ENCODE peak calls at places on chromosomes 2 and 18, in nine cellular contexts. K, R, P, W, T, C, B, X and I are unnamed samples.

GRCh38 chr18:31042391-31043181 is at the start of gene DSC3:
- DNase-seq in W (peak), B (peak), C (peak), K (peak), X (peak), P (peak), T (peak), R (no peak), I (peak)

GRCh38 chr2:174759381-174760064 is 4.7 kb downstream of the CHRNA1 start:
- DNase-seq in T (no peak), X (no peak), B (peak), K (no peak), P (no peak), R (no peak), C (no peak), W (peak), I (no peak)

GRCh38 chr2:215749092-215749957 is 264.0 kb downstream of the MREG start:
- DNase-seq in P (peak), R (no peak), X (peak), C (no peak), K (no peak), T (peak), B (peak), W (peak), I (no peak)

GRCh38 chr2:130346041-130346740 is 3.5 kb downstream of the IMP4 start:
- DNase-seq in K (no peak), T (no peak), P (no peak), W (no peak), C (no peak), B (no peak), R (no peak), X (no peak), I (no peak)

GRCh38 chr2:132811148-132811915 is 141.3 kb upstream of the LYPD1 start:
- DNase-seq in B (no peak), T (no peak), X (no peak), R (no peak), K (no peak), C (no peak), W (no peak), P (no peak), I (no peak)

GRCh38 chr2:75162897-75163296 is 36.4 kb downstream of the TACR1 start:
- DNase-seq in C (no peak), K (no peak), R (no peak), W (no peak), B (no peak), T (no peak), X (no peak), P (no peak), I (no peak)

GRCh38 chr2:100365434-100365833 is 43.1 kb upstream of the LONRF2 start:
- DNase-seq in X (no peak), C (no peak), B (peak), T (peak), W (no peak), R (peak), K (no peak), P (peak), I (peak)

GRCh38 chr2:212914392-212914791 is 237.0 kb downstream of the IKZF2 start:
- DNase-seq in W (no peak), C (no peak), P (peak), T (no peak), K (no peak), X (no peak), R (no peak), B (no peak), I (no peak)

GRCh38 chr2:10590742-10591141 is 99.0 kb downstream of the NOL10 start:
- DNase-seq in C (no peak), P (no peak), T (no peak), K (no peak), W (no peak), B (peak), R (no peak), X (no peak), I (no peak)

GRCh38 chr2:25375371-25375988 is 33.8 kb upstream of the DNMT3A start:
- DNase-seq in B (no peak), C (no peak), P (no peak), K (no peak), W (no peak), T (no peak), X (no peak), R (no peak), I (no peak)

GRCh38 chr2:201344663-201345366 is 12.3 kb downstream of the FLACC1 start:
- DNase-seq in T (no peak), B (no peak), K (no peak), P (peak), X (no peak), W (no peak), R (no peak), C (no peak), I (peak)

GRCh38 chr2:126657146-126657635 is 1.2 kb downstream of the GYPC start:
- DNase-seq in T (peak), C (no peak), P (peak), X (no peak), B (peak), W (peak), R (peak), K (no peak), I (no peak)

GRCh38 chr18:30634249-30634648 is 408.3 kb downstream of the DSC3 start:
- DNase-seq in P (no peak), X (no peak), C (no peak), K (no peak), T (no peak), R (no peak), B (no peak), W (no peak), I (no peak)

GRCh38 chr18:73520229-73520628 is 627.4 kb downstream of the FBXO15 start:
- DNase-seq in B (peak), R (no peak), T (peak), K (no peak), P (no peak), X (no peak), W (no peak), C (peak), I (no peak)
- TF ChIP-seq CTCF in B (peak), R (peak), T (peak), K (no peak), P (peak), X (peak), W (no peak), C (peak), I (no peak)

GRCh38 chr18:33757037-33757436 is 179.0 kb downstream of the ASXL3 start:
- DNase-seq in R (no peak), B (no peak), C (no peak), X (no peak), W (no peak), P (no peak), T (peak), K (no peak), I (no peak)

GRCh38 chr18:33755918-33756590 is 178.0 kb downstream of the ASXL3 start:
- DNase-seq in T (peak), R (peak), C (no peak), B (peak), X (no peak), K (no peak), P (peak), W (no peak), I (peak)

DNA sequence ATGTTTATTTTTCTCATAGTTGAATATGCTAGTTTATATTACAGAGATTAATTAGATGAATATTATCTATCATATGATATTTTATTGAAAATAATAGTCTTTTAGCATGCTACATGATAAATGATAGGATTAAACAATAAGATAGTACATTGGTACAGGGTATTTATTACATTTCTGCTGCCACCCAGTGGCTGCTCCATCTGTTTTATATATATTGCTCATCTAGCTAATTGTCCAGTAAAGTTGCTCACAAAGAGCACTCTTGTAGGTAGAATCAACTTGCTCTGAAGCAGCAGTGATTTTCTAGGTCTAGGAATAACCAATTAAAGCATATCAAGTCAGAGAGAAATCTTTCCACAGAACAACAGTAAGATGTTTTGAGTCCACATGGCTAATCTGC is 183.3 kb downstream of the ASXL3 start:
- DNase-seq in K (peak), T (peak), X (peak), C (no peak), B (peak), W (no peak), R (no peak), P (peak), I (peak)
- TF ChIP-seq CTCF in K (peak), T (peak), X (peak), C (peak), B (peak), W (peak), R (peak), P (peak), I (no peak)

GRCh38 chr18:7758764-7759163 is 191.6 kb downstream of the PTPRM start:
- DNase-seq in P (no peak), W (no peak), R (no peak), B (no peak), T (peak), K (no peak), X (no peak), C (no peak), I (no peak)

GRCh38 chr18:7754258-7754657 is 187.1 kb downstream of the PTPRM start:
- DNase-seq in C (no peak), W (no peak), P (peak), X (no peak), T (no peak), K (no peak), R (no peak), B (no peak), I (no peak)

GRCh38 chr18:7757175-7757574 is 190.1 kb downstream of the PTPRM start:
- DNase-seq in B (no peak), W (no peak), P (peak), K (no peak), R (no peak), C (no peak), T (peak), X (no peak), I (no peak)

GRCh38 chr18:7754725-7755181 is 187.6 kb downstream of the PTPRM start:
- DNase-seq in K (peak), B (peak), R (no peak), C (no peak), P (no peak), T (no peak), W (no peak), X (peak), I (no peak)

GRCh38 chr18:7755753-7756475 is 188.8 kb downstream of the PTPRM start:
- DNase-seq in B (peak), K (no peak), X (no peak), C (no peak), T (peak), R (no peak), P (no peak), W (no peak), I (no peak)
- TF ChIP-seq CTCF in B (peak), K (peak), X (peak), C (no peak), T (peak), R (peak), P (peak), W (no peak), I (no peak)

DNA sequence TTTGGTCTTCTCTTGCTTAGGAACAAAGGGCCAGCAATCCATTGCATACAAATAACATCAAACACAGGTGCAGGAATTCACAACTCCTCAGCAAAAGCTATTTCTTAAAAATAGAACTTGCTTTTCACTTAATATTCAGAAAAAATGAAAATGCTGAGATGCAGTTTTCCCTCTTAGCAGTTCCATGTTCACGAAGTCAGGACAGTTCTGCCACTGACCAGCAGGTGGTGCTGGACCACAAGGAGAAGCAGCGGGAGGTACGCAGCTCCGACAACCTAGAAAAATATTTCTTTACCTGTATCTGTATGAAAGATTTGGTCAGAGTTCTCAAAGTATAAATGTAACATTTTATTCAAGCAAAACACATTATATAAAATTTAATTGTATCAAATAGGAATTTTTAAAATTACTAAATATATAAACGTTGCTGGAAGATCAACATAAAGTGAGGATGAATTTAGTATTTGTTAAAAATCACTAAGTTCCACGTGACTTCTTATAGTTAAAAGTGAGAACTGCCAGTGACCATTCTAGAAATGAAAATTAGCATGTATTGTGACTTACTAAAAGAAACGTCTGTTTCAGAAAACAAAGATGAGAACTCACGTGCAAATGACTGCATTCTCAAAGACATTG is 48.8 kb downstream of the ADNP2 start:
- DNase-seq in B (peak), R (peak), P (peak), T (peak), W (peak), K (peak), X (peak), C (peak), I (peak)
- TF ChIP-seq CTCF in B (peak), R (peak), P (peak), T (peak), W (peak), K (peak), X (peak), C (peak), I (peak)